ENCODE peak calls at places on chromosomes 7 and 10, in nine cellular contexts. One of them, this sample, is unnamed. For H3K9me3 and H3K27me3, the result is how much of the 10 kb centered on the place peaks cover.

GRCh38 chr7:20132596-20132995 is 84.6 kb downstream of the MACC1 start:
- DNase-seq in cardiac muscle cell: no peak
- DNase-seq in psoas muscle: no peak
- DNase-seq in tibial nerve: no peak
- DNase-seq in Peyer's patch: no peak
- DNase-seq in heart right ventricle: no peak
- DNase-seq in fibroblast of lung: no peak
- DNase-seq in hepatocyte: no peak
- DNase-seq in CD4-positive, alpha-beta T cell: no peak
- DNase-seq in this sample: peak

GRCh38 chr10:100747826-100748231 is 2.4 kb downstream of the PAX2 start:
- DNase-seq in tibial nerve: no peak
- DNase-seq in Peyer's patch: no peak
- DNase-seq in hepatocyte: no peak
- DNase-seq in psoas muscle: no peak
- DNase-seq in cardiac muscle cell: no peak
- DNase-seq in heart right ventricle: no peak
- DNase-seq in fibroblast of lung: no peak
- DNase-seq in CD4-positive, alpha-beta T cell: no peak
- DNase-seq in this sample: peak

GRCh38 chr10:92238586-92239098 is 52.2 kb downstream of the CPEB3 start:
- DNase-seq in cardiac muscle cell: peak
- DNase-seq in tibial nerve: peak
- DNase-seq in Peyer's patch: peak
- DNase-seq in fibroblast of lung: peak
- DNase-seq in hepatocyte: peak
- DNase-seq in psoas muscle: peak
- DNase-seq in heart right ventricle: no peak
- DNase-seq in CD4-positive, alpha-beta T cell: no peak
- DNase-seq in this sample: no peak

GRCh38 chr7:100824499-100825214 is 2.7 kb downstream of the EPHB4 start:
- DNase-seq in cardiac muscle cell: no peak
- DNase-seq in heart right ventricle: no peak
- DNase-seq in hepatocyte: no peak
- DNase-seq in fibroblast of lung: no peak
- DNase-seq in Peyer's patch: no peak
- DNase-seq in psoas muscle: peak
- DNase-seq in tibial nerve: no peak
- DNase-seq in CD4-positive, alpha-beta T cell: no peak
- DNase-seq in this sample: no peak

GRCh38 chr10:94193466-94193924 is 169.2 kb downstream of the NOC3L start:
- DNase-seq in Peyer's patch: no peak
- DNase-seq in fibroblast of lung: peak
- DNase-seq in heart right ventricle: no peak
- DNase-seq in CD4-positive, alpha-beta T cell: no peak
- DNase-seq in psoas muscle: no peak
- DNase-seq in cardiac muscle cell: peak
- DNase-seq in hepatocyte: no peak
- DNase-seq in tibial nerve: no peak
- DNase-seq in this sample: no peak

GRCh38 chr10:96606216-96606615 is 19.4 kb upstream of the TM9SF3 start:
- DNase-seq in hepatocyte: peak
- DNase-seq in psoas muscle: no peak
- DNase-seq in cardiac muscle cell: peak
- DNase-seq in CD4-positive, alpha-beta T cell: no peak
- DNase-seq in heart right ventricle: no peak
- DNase-seq in Peyer's patch: no peak
- DNase-seq in fibroblast of lung: no peak
- DNase-seq in tibial nerve: no peak
- DNase-seq in this sample: peak

GRCh38 chr10:117134084-117135025 is 3.7 kb downstream of the VAX1 start:
- DNase-seq in cardiac muscle cell: no peak
- DNase-seq in psoas muscle: no peak
- DNase-seq in fibroblast of lung: no peak
- DNase-seq in CD4-positive, alpha-beta T cell: no peak
- DNase-seq in Peyer's patch: no peak
- DNase-seq in hepatocyte: peak
- DNase-seq in heart right ventricle: no peak
- DNase-seq in tibial nerve: no peak
- DNase-seq in this sample: no peak

GRCh38 chr10:21811245-21811585 is 192.3 kb downstream of the DNAJC1 start:
- DNase-seq in heart right ventricle: no peak
- DNase-seq in hepatocyte: no peak
- DNase-seq in CD4-positive, alpha-beta T cell: no peak
- DNase-seq in tibial nerve: no peak
- DNase-seq in cardiac muscle cell: peak
- DNase-seq in fibroblast of lung: no peak
- DNase-seq in psoas muscle: no peak
- DNase-seq in Peyer's patch: no peak
- DNase-seq in this sample: no peak

GRCh38 chr7:136293272-136293671 is 316.1 kb upstream of the MTPN start:
- DNase-seq in CD4-positive, alpha-beta T cell: no peak
- DNase-seq in psoas muscle: no peak
- DNase-seq in tibial nerve: no peak
- DNase-seq in fibroblast of lung: no peak
- DNase-seq in heart right ventricle: no peak
- DNase-seq in hepatocyte: no peak
- DNase-seq in Peyer's patch: no peak
- DNase-seq in cardiac muscle cell: no peak
- DNase-seq in this sample: no peak

GRCh38 chr10:52172581-52172980 is 141.5 kb upstream of the DKK1 start:
- DNase-seq in CD4-positive, alpha-beta T cell: no peak
- DNase-seq in tibial nerve: no peak
- DNase-seq in psoas muscle: no peak
- DNase-seq in heart right ventricle: no peak
- DNase-seq in cardiac muscle cell: peak
- DNase-seq in Peyer's patch: no peak
- DNase-seq in fibroblast of lung: peak
- DNase-seq in hepatocyte: peak
- DNase-seq in this sample: no peak

GRCh38 chr7:95800787-95801186 is 28.4 kb downstream of the DYNC1I1 start:
- DNase-seq in CD4-positive, alpha-beta T cell: no peak
- DNase-seq in fibroblast of lung: no peak
- DNase-seq in heart right ventricle: no peak
- DNase-seq in Peyer's patch: no peak
- DNase-seq in hepatocyte: no peak
- DNase-seq in tibial nerve: no peak
- DNase-seq in psoas muscle: no peak
- DNase-seq in cardiac muscle cell: no peak
- DNase-seq in this sample: no peak

GRCh38 chr7:31744294-31744874 is 57.4 kb downstream of the PPP1R17 start:
- DNase-seq in heart right ventricle: peak
- DNase-seq in CD4-positive, alpha-beta T cell: no peak
- DNase-seq in Peyer's patch: peak
- DNase-seq in psoas muscle: peak
- DNase-seq in tibial nerve: peak
- DNase-seq in fibroblast of lung: peak
- DNase-seq in cardiac muscle cell: peak
- DNase-seq in hepatocyte: peak
- DNase-seq in this sample: peak

GRCh38 chr10:57699944-57700343 is 567.8 kb downstream of the IPMK start:
- DNase-seq in psoas muscle: no peak
- DNase-seq in hepatocyte: no peak
- DNase-seq in fibroblast of lung: no peak
- DNase-seq in Peyer's patch: no peak
- DNase-seq in cardiac muscle cell: peak
- DNase-seq in CD4-positive, alpha-beta T cell: no peak
- DNase-seq in heart right ventricle: no peak
- DNase-seq in tibial nerve: no peak
- DNase-seq in this sample: no peak
- H3K27ac ChIP-seq in psoas muscle: no peak
- H3K27ac ChIP-seq in hepatocyte: peak
- H3K27ac ChIP-seq in fibroblast of lung: no peak
- H3K27ac ChIP-seq in Peyer's patch: no peak
- H3K27ac ChIP-seq in cardiac muscle cell: no peak
- H3K27ac ChIP-seq in CD4-positive, alpha-beta T cell: no peak
- H3K27ac ChIP-seq in heart right ventricle: no peak
- H3K27ac ChIP-seq in tibial nerve: no peak
- H3K27ac ChIP-seq in this sample: no peak

GRCh38 chr7:133851416-133851815 is 275.7 kb upstream of the LRGUK start:
- DNase-seq in psoas muscle: no peak
- DNase-seq in hepatocyte: no peak
- DNase-seq in Peyer's patch: no peak
- DNase-seq in cardiac muscle cell: no peak
- DNase-seq in tibial nerve: no peak
- DNase-seq in CD4-positive, alpha-beta T cell: no peak
- DNase-seq in heart right ventricle: no peak
- DNase-seq in fibroblast of lung: no peak
- DNase-seq in this sample: no peak

GRCh38 chr7:133850497-133851070 is 276.6 kb upstream of the LRGUK start:
- DNase-seq in tibial nerve: no peak
- DNase-seq in fibroblast of lung: peak
- DNase-seq in psoas muscle: no peak
- DNase-seq in heart right ventricle: no peak
- DNase-seq in hepatocyte: no peak
- DNase-seq in Peyer's patch: no peak
- DNase-seq in cardiac muscle cell: no peak
- DNase-seq in CD4-positive, alpha-beta T cell: no peak
- DNase-seq in this sample: no peak

GRCh38 chr7:133857376-133858119 is 269.6 kb upstream of the LRGUK start:
- DNase-seq in Peyer's patch: no peak
- DNase-seq in fibroblast of lung: no peak
- DNase-seq in heart right ventricle: no peak
- DNase-seq in CD4-positive, alpha-beta T cell: no peak
- DNase-seq in cardiac muscle cell: no peak
- DNase-seq in psoas muscle: no peak
- DNase-seq in hepatocyte: no peak
- DNase-seq in tibial nerve: no peak
- DNase-seq in this sample: no peak

GRCh38 chr7:133854739-133855138 is 272.4 kb upstream of the LRGUK start:
- DNase-seq in CD4-positive, alpha-beta T cell: no peak
- DNase-seq in hepatocyte: peak
- DNase-seq in heart right ventricle: no peak
- DNase-seq in psoas muscle: no peak
- DNase-seq in tibial nerve: peak
- DNase-seq in Peyer's patch: no peak
- DNase-seq in fibroblast of lung: peak
- DNase-seq in cardiac muscle cell: peak
- DNase-seq in this sample: no peak

GRCh38 chr7:133853706-133854276 is 273.3 kb upstream of the LRGUK start:
- DNase-seq in fibroblast of lung: peak
- DNase-seq in psoas muscle: no peak
- DNase-seq in heart right ventricle: no peak
- DNase-seq in hepatocyte: peak
- DNase-seq in tibial nerve: no peak
- DNase-seq in CD4-positive, alpha-beta T cell: no peak
- DNase-seq in cardiac muscle cell: peak
- DNase-seq in Peyer's patch: peak
- DNase-seq in this sample: peak
- H3K9me3 ChIP-seq in fibroblast of lung: under half
- H3K9me3 ChIP-seq in psoas muscle: under half
- H3K9me3 ChIP-seq in heart right ventricle: under half
- H3K9me3 ChIP-seq in hepatocyte: under half
- H3K9me3 ChIP-seq in tibial nerve: under half
- H3K9me3 ChIP-seq in CD4-positive, alpha-beta T cell: under half
- H3K9me3 ChIP-seq in cardiac muscle cell: under half
- H3K9me3 ChIP-seq in Peyer's patch: under half
- H3K9me3 ChIP-seq in this sample: under half

GRCh38 chr10:47268696-47269095 is 31.3 kb upstream of the GDF10 start:
- DNase-seq in tibial nerve: no peak
- DNase-seq in heart right ventricle: no peak
- DNase-seq in hepatocyte: peak
- DNase-seq in CD4-positive, alpha-beta T cell: no peak
- DNase-seq in Peyer's patch: no peak
- DNase-seq in psoas muscle: no peak
- DNase-seq in fibroblast of lung: no peak
- DNase-seq in cardiac muscle cell: no peak
- DNase-seq in this sample: no peak

GRCh38 chr10:47269294-47269693 is 30.7 kb upstream of the GDF10 start:
- DNase-seq in cardiac muscle cell: peak
- DNase-seq in fibroblast of lung: peak
- DNase-seq in CD4-positive, alpha-beta T cell: no peak
- DNase-seq in psoas muscle: no peak
- DNase-seq in heart right ventricle: no peak
- DNase-seq in hepatocyte: no peak
- DNase-seq in Peyer's patch: no peak
- DNase-seq in tibial nerve: no peak
- DNase-seq in this sample: no peak

GRCh38 chr10:47262606-47263295 is 37.2 kb upstream of the GDF10 start:
- DNase-seq in Peyer's patch: no peak
- DNase-seq in cardiac muscle cell: peak
- DNase-seq in hepatocyte: no peak
- DNase-seq in tibial nerve: no peak
- DNase-seq in fibroblast of lung: no peak
- DNase-seq in CD4-positive, alpha-beta T cell: no peak
- DNase-seq in heart right ventricle: no peak
- DNase-seq in psoas muscle: no peak
- DNase-seq in this sample: no peak

GRCh38 chr10:47264797-47265281 is 35.2 kb upstream of the GDF10 start:
- DNase-seq in CD4-positive, alpha-beta T cell: peak
- DNase-seq in heart right ventricle: no peak
- DNase-seq in tibial nerve: no peak
- DNase-seq in hepatocyte: no peak
- DNase-seq in psoas muscle: no peak
- DNase-seq in cardiac muscle cell: no peak
- DNase-seq in Peyer's patch: peak
- DNase-seq in fibroblast of lung: no peak
- DNase-seq in this sample: no peak

DNA sequence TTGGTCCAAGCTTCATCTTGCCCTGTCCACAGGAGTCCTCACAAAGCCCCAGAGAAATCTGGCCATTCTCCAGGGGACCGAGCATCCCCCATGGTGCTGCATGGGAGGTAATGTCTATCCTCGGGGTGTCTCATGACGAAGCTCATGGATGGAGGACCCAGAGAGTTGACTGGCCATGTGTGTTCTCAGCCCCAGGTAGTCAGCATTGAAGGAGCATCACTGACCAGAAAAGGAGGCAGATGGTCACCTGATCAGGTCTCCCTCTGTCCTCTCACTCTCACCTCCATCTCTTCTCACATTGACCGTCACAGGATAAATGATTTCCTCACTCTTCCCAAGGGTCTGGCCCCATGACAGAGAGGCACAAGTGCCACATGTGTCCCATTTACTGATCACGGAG is 33.4 kb upstream of the GDF10 start:
- DNase-seq in tibial nerve: no peak
- DNase-seq in Peyer's patch: no peak
- DNase-seq in CD4-positive, alpha-beta T cell: no peak
- DNase-seq in fibroblast of lung: no peak
- DNase-seq in hepatocyte: no peak
- DNase-seq in heart right ventricle: no peak
- DNase-seq in psoas muscle: no peak
- DNase-seq in cardiac muscle cell: no peak
- DNase-seq in this sample: no peak
- H3K27me3 ChIP-seq in tibial nerve: under half
- H3K27me3 ChIP-seq in Peyer's patch: under half
- H3K27me3 ChIP-seq in CD4-positive, alpha-beta T cell: under half
- H3K27me3 ChIP-seq in fibroblast of lung: under half
- H3K27me3 ChIP-seq in hepatocyte: under half
- H3K27me3 ChIP-seq in heart right ventricle: under half
- H3K27me3 ChIP-seq in psoas muscle: under half
- H3K27me3 ChIP-seq in cardiac muscle cell: under half
- H3K27me3 ChIP-seq in this sample: under half

DNA sequence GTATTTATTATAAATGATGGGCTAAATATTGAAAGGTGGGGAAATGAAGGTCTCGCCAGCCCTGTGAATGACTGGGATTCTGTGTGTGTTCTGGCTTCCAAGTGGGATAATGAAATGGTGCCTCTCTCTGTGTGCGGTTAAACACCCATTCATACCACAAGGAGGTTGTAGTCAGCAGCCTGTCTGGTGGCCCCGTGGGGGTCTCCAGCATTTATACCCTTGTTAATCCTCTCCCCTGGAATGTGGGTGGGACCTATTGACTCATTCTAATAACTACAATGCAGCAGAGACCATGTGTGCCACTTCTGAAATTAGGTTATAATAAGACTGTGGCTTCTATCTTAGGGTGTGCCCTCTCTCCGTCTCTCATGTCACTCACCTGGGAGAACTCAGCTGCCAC is 106.6 kb downstream of the GALNT17 start:
- DNase-seq in psoas muscle: no peak
- DNase-seq in Peyer's patch: no peak
- DNase-seq in tibial nerve: no peak
- DNase-seq in hepatocyte: no peak
- DNase-seq in cardiac muscle cell: no peak
- DNase-seq in CD4-positive, alpha-beta T cell: no peak
- DNase-seq in heart right ventricle: no peak
- DNase-seq in fibroblast of lung: no peak
- DNase-seq in this sample: no peak
- H3K27ac ChIP-seq in psoas muscle: peak
- H3K27ac ChIP-seq in Peyer's patch: no peak
- H3K27ac ChIP-seq in tibial nerve: peak
- H3K27ac ChIP-seq in hepatocyte: no peak
- H3K27ac ChIP-seq in cardiac muscle cell: peak
- H3K27ac ChIP-seq in CD4-positive, alpha-beta T cell: no peak
- H3K27ac ChIP-seq in heart right ventricle: peak
- H3K27ac ChIP-seq in fibroblast of lung: no peak
- H3K27ac ChIP-seq in this sample: no peak

This sample was measured in SJCRH30.